ENCODE peak calls at places on chromosome 19, in seven cellular contexts. X, U, A, T, I, M and O are unnamed samples.

GRCh38 chr19:5775668-5776309 is 8.8 kb downstream of the PRR22 start:
- DNase-seq in I (no peak), U (no peak), T (no peak), X (no peak), A (no peak), M (no peak), O (peak)

GRCh38 chr19:19582471-19582870 is 36.0 kb downstream of the PBX4 start:
- DNase-seq in X (no peak), U (no peak), A (no peak), T (no peak), M (no peak), I (no peak), O (no peak)

GRCh38 chr19:51572908-51573307 is 1.8 kb downstream of the ZNF175 start:
- DNase-seq in X (no peak), U (no peak), M (no peak), T (no peak), A (no peak), I (no peak), O (peak)

GRCh38 chr19:1967087-1967608 is 26.2 kb downstream of the CSNK1G2 start:
- DNase-seq in X (no peak), M (no peak), U (no peak), T (no peak), I (no peak), A (no peak), O (no peak)

GRCh38 chr19:42850981-42851717 is 28.4 kb downstream of the PSG1 start:
- DNase-seq in I (peak), U (peak), A (no peak), M (peak), T (peak), X (peak), O (peak)

GRCh38 chr19:38869160-38869835 is 8.8 kb downstream of the RINL start:
- DNase-seq in U (no peak), X (peak), I (no peak), M (no peak), A (no peak), T (no peak), O (no peak)

GRCh38 chr19:39524495-39524894 is 8.2 kb downstream of the EID2B start:
- DNase-seq in T (no peak), M (no peak), U (peak), A (no peak), I (no peak), X (no peak), O (no peak)

GRCh38 chr19:46416077-46416709 is 2.8 kb upstream of the CCDC8 start:
- DNase-seq in I (peak), A (no peak), T (peak), X (peak), M (peak), U (peak), O (peak)

GRCh38 chr19:5144545-5145179 is 175.7 kb downstream of the KDM4B start:
- DNase-seq in M (no peak), X (no peak), A (no peak), I (no peak), U (peak), T (no peak), O (no peak)

GRCh38 chr19:33177417-33177976 is 16.6 kb upstream of the LRP3 start:
- DNase-seq in T (peak), I (no peak), X (no peak), M (no peak), A (peak), U (no peak), O (no peak)

GRCh38 chr19:8257052-8257443 is 47.9 kb downstream of the CERS4 start:
- DNase-seq in T (no peak), I (no peak), U (no peak), M (no peak), X (peak), A (no peak), O (peak)

GRCh38 chr19:495440-496332 is 600 bp upstream of the MADCAM1 start:
- DNase-seq in U (peak), I (no peak), A (no peak), M (no peak), T (no peak), X (peak), O (peak)

DNA sequence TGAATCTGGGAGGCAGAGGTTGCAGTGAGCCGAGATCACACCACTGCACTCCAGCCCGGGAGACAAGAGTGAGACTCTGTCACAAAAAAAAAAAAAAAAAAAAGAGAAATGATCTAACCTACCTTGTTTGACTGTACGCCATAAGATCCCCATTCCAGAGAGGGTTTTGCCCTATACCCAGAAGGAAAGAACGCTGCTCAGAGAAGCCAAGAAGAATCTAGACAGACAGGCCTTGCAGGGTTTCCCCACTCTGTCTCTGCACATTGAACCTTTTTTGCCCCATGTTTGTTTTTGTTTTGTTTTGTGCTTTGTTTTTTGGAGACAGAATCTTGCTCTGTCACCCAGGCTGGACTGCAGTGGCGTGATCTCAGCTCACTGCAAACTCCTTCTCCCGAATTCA is 7.4 kb upstream of the MAP1S start:
- DNase-seq in A (no peak), X (no peak), M (no peak), U (no peak), I (no peak), T (no peak), O (no peak)
- TF ChIP-seq CTCF in A (no peak), X (no peak), M (no peak), U (no peak), I (no peak), T (no peak), O (no peak)

DNA sequence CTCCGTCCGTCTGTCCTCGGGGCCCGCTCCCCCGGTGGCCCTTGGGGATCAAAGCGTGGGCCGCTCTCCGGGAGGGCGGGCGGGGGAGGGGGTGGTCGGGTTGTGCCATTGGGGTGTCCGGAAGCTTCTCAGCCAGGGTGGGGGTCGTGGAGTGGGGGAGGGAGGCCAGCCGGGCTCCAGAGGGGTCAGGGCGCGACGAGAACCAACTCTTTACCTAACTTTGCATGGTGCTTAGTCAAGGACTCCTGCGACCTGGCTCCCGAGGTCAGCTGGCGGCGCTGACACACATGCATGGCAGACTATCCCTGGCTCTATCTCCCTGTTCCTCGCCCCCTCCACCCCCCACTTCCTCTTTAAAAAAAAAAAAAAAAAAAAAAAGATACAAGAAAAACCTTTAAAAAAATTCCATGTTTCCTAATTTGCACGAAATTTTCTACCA is 15.5 kb downstream of the SMIM24 start:
- DNase-seq in T (no peak), U (no peak), A (no peak), I (no peak), X (no peak), M (no peak), O (no peak)
- H3K4me3 ChIP-seq in T (no peak), U (no peak), A (no peak), I (no peak), X (no peak), M (no peak), O (no peak)

GRCh38 chr19:50314724-50315700 is 14.2 kb downstream of the KCNC3 start:
- DNase-seq in U (peak), I (no peak), X (no peak), A (no peak), M (no peak), T (no peak), O (no peak)

GRCh38 chr19:50313812-50314536 is 15.2 kb downstream of the KCNC3 start:
- DNase-seq in X (no peak), T (no peak), M (no peak), A (no peak), U (no peak), I (no peak), O (no peak)

GRCh38 chr19:50318438-50318837 is 10.7 kb downstream of the KCNC3 start:
- DNase-seq in T (no peak), M (no peak), U (no peak), I (no peak), A (no peak), X (no peak), O (no peak)

GRCh38 chr19:50317115-50317514 is 12.1 kb downstream of the KCNC3 start:
- DNase-seq in M (no peak), I (no peak), X (no peak), T (no peak), U (no peak), A (no peak), O (no peak)

DNA sequence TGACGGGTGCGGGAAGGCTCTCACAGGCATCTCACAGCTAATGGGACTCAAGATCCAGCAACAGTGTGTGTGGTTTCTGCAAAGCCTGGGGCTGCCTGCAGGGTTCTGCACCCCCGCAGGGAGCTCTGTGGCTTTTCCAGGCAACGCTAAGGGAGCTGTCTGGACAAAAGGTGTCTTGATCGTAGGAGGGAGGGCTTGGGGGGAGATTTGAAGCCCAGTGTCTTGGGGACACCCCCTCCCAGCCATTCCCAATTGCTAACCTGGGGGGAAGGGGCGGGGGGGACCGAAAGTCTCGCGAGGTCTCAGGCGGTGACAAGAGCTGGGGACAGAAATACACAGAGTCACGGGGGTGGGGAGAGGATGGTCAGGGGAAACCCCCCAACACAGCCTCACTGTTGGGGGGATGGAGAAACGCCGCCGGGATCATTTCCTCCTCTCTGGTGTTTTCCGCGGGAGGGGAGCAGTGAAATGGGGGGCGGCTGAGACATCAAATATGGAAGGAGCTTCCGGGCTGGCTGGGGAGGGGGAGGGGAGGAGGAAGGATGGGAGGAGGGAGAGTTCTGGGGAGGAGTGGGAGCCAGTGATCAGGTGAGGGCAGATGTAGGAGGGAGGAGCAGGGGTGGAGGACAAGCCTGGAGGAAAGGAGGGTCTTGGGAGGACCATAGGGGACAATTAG is 13.3 kb downstream of the KCNC3 start:
- DNase-seq in T (no peak), M (no peak), A (no peak), X (peak), U (peak), I (no peak), O (no peak)
- TF ChIP-seq CTCF in T (no peak), M (no peak), A (no peak), X (no peak), U (no peak), I (no peak), O (no peak)

DNA sequence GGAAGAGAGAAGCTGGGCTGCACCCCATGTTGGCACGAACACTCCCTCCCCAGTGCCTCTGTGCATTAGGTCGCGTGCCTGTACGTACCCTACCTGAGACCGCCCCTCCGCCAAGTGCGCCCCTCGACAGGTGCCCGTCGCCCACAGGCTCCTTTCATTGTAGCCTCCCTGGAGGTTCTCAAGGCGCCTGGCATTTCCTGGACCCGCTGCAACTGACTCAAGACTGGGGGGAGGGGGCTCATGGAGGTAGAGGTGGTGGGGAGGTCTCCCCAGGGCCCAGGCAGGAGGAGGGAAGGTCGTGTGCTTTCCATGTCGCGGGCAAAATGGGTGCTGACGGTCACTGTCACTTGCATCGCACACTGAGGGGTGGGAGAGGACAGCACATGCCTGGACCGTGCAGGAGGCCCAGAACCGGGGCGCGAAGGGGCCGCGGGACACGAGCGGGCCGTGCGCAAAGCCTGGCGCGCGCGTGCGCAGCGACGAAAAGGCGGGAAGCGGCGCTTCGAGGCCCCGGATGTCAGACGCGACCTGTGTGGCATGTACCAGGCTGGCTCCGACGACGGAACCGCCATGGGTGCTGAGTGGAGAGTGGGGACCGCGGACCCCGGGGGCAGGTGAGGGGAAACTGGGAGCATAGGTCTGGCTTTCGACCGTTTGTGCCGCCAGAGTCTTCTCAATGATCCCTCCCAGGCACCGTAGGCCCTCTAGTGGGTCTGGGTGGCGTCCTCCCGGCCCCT is 16.5 kb downstream of the NFIX start:
- DNase-seq in M (no peak), I (no peak), T (no peak), A (no peak), U (no peak), X (no peak), O (no peak)
- H3K4me3 ChIP-seq in M (peak), I (peak), T (peak), A (peak), U (peak), X (no peak), O (no peak)

GRCh38 chr19:50022823-50023222 is 2.3 kb downstream of the VRK3 start:
- DNase-seq in X (no peak), A (no peak), U (no peak), I (no peak), T (no peak), M (no peak), O (no peak)

GRCh38 chr19:50024719-50025021 is 502 bp downstream of the VRK3 start:
- DNase-seq in T (no peak), M (no peak), I (no peak), X (no peak), A (no peak), U (no peak), O (no peak)

GRCh38 chr19:50026550-50026906 is 723 bp downstream of the ZNF473 start:
- DNase-seq in I (no peak), M (no peak), X (no peak), U (no peak), A (no peak), T (no peak), O (no peak)

GRCh38 chr19:50025794-50026549 is at the start of gene ZNF473:
- DNase-seq in T (peak), X (peak), M (peak), I (peak), A (peak), U (peak), O (peak)

GRCh38 chr19:50025022-50025793 is at the start of gene VRK3:
- DNase-seq in U (peak), I (peak), A (peak), M (peak), T (peak), X (peak), O (peak)
- TF ChIP-seq CTCF in U (peak), I (peak), A (no peak), M (no peak), T (no peak), X (no peak), O (peak)